ENCODE peak calls at places on chromosome 15, in nine cellular contexts. H, I, O, N, B, M, X, T and Y are unnamed samples.

GRCh38 chr15:35445891-35446290 is 100.1 kb downstream of the DPH6 start:
- DNase-seq in T (no peak), N (no peak), B (no peak), O (no peak), X (no peak), M (no peak), I (no peak), H (no peak), Y (no peak)

GRCh38 chr15:31347067-31347975 is 20.7 kb downstream of the KLF13 start:
- DNase-seq in H (no peak), B (no peak), N (no peak), X (no peak), T (peak), M (no peak), O (no peak), I (peak), Y (no peak)

GRCh38 chr15:80550910-80551265 is 144.2 kb upstream of the ABHD17C start:
- DNase-seq in M (no peak), I (no peak), X (no peak), N (no peak), T (no peak), O (no peak), H (peak), B (no peak), Y (no peak)

GRCh38 chr15:91572110-91572509 is 281.4 kb upstream of the SLCO3A1 start:
- DNase-seq in H (no peak), T (no peak), X (no peak), B (peak), N (no peak), O (no peak), M (peak), I (no peak), Y (peak)

GRCh38 chr15:77822631-77823230 is 190.0 kb upstream of the LINGO1 start:
- DNase-seq in M (no peak), B (no peak), T (no peak), X (no peak), N (no peak), I (no peak), O (no peak), H (no peak), Y (no peak)

GRCh38 chr15:83287541-83288027 is 3.1 kb upstream of the BNC1 start:
- DNase-seq in X (no peak), N (no peak), H (peak), I (no peak), O (no peak), B (no peak), T (no peak), M (peak), Y (peak)

GRCh38 chr15:85402195-85402921 is 22.0 kb downstream of the AKAP13 start:
- DNase-seq in O (no peak), I (no peak), M (peak), X (no peak), T (no peak), H (no peak), B (no peak), N (no peak), Y (no peak)

GRCh38 chr15:58440181-58440910 is 8.6 kb downstream of the LIPC start:
- DNase-seq in B (peak), X (no peak), N (no peak), T (no peak), O (no peak), H (peak), I (no peak), M (peak), Y (peak)

GRCh38 chr15:58221591-58222241 is 83.5 kb downstream of the AQP9 start:
- DNase-seq in H (no peak), I (peak), N (no peak), T (no peak), X (no peak), B (peak), O (no peak), M (peak), Y (peak)

GRCh38 chr15:84702961-84703482 is 12.9 kb downstream of the SEC11A start:
- DNase-seq in X (no peak), O (no peak), B (no peak), H (no peak), T (no peak), N (peak), M (peak), I (no peak), Y (no peak)

GRCh38 chr15:76976572-76977270 is 18.2 kb upstream of the PSTPIP1 start:
- DNase-seq in M (no peak), X (no peak), H (no peak), I (peak), T (peak), N (peak), O (no peak), B (no peak), Y (no peak)

GRCh38 chr15:42403389-42403788 is 44.1 kb downstream of the CAPN3 start:
- DNase-seq in H (no peak), X (no peak), I (no peak), T (peak), N (no peak), B (no peak), M (no peak), O (no peak), Y (no peak)

GRCh38 chr15:67117356-67117755 is 52.0 kb downstream of the SMAD3 start:
- DNase-seq in O (no peak), B (no peak), I (no peak), M (peak), N (no peak), H (no peak), T (no peak), X (no peak), Y (no peak)

GRCh38 chr15:85690546-85691226 is 104.0 kb downstream of the KLHL25 start:
- DNase-seq in B (no peak), N (no peak), T (no peak), I (peak), O (no peak), X (no peak), M (no peak), H (no peak), Y (no peak)

GRCh38 chr15:26954403-26954802 is 16.6 kb upstream of the GABRG3 start:
- DNase-seq in B (no peak), T (no peak), H (no peak), X (no peak), N (no peak), O (no peak), M (no peak), I (no peak), Y (no peak)

GRCh38 chr15:26087395-26087794 is 224.3 kb upstream of the ATP10A start:
- DNase-seq in I (no peak), H (no peak), X (no peak), O (no peak), T (no peak), M (peak), N (no peak), B (no peak), Y (no peak)

GRCh38 chr15:20659265-20659664 is 117.7 kb upstream of the GOLGA6L6 start:
- DNase-seq in M (no peak), H (no peak), X (no peak), B (peak), O (no peak), N (peak), I (no peak), T (no peak), Y (no peak)

GRCh38 chr15:77017761-77018720 is 23.1 kb downstream of the PSTPIP1 start:
- DNase-seq in M (no peak), B (no peak), X (no peak), T (no peak), N (no peak), I (no peak), O (no peak), H (no peak), Y (no peak)

GRCh38 chr15:29822100-29822684 is at the start of gene TJP1:
- DNase-seq in X (no peak), T (no peak), H (peak), B (peak), I (no peak), O (peak), N (peak), M (peak), Y (peak)

GRCh38 chr15:91942676-91943417 is 89.3 kb downstream of the SLCO3A1 start:
- DNase-seq in I (peak), N (peak), M (peak), H (no peak), B (peak), T (no peak), O (no peak), X (no peak), Y (peak)

GRCh38 chr15:54594115-54594514 is 602.6 kb downstream of the RSL24D1 start:
- DNase-seq in H (no peak), N (no peak), X (no peak), B (no peak), O (no peak), T (no peak), M (no peak), I (no peak), Y (no peak)

GRCh38 chr15:70629735-70630273 is 133.6 kb downstream of the UACA start:
- DNase-seq in M (no peak), H (no peak), O (no peak), T (no peak), N (no peak), X (no peak), I (no peak), B (no peak), Y (no peak)

GRCh38 chr15:45653702-45654424 is 19.0 kb downstream of the SQOR start:
- DNase-seq in M (peak), B (no peak), O (no peak), H (no peak), N (peak), I (no peak), T (no peak), X (no peak), Y (no peak)

GRCh38 chr15:63157891-63158431 is 684 bp upstream of the RPS27L start:
- DNase-seq in B (peak), X (no peak), T (peak), H (peak), I (peak), O (peak), M (peak), N (peak), Y (peak)